ENCODE peak calls at places on chromosomes 7 and 10, in six cellular contexts. L, J, S, T, P and O are unnamed samples.

GRCh38 chr7:102095933-102096332 is 190.7 kb upstream of the SH2B2 start:
- DNase-seq in L (no peak), J (no peak), S (no peak), T (no peak), P (no peak), O (no peak)

GRCh38 chr7:22660293-22660692 is 66.7 kb upstream of the IL6 start:
- DNase-seq in L (no peak), J (no peak), S (no peak), T (no peak), P (no peak), O (no peak)

GRCh38 chr10:28188520-28188919 is 114.3 kb downstream of the MPP7 start:
- DNase-seq in L (no peak), J (no peak), S (no peak), T (no peak), P (no peak), O (no peak)

GRCh38 chr7:101104799-101105198 is 19.5 kb downstream of the TRIM56 start:
- DNase-seq in L (no peak), J (no peak), S (no peak), T (no peak), P (no peak), O (no peak)

GRCh38 chr10:71145352-71145945 is 66.9 kb upstream of the UNC5B start:
- DNase-seq in L (no peak), J (no peak), S (no peak), T (no peak), P (no peak), O (no peak)

GRCh38 chr10:100045592-100045991 is 35.8 kb upstream of the DNMBP start:
- DNase-seq in L (no peak), J (no peak), S (no peak), T (no peak), P (no peak), O (no peak)

GRCh38 chr7:5564894-5565293 is 141.3 kb upstream of the TNRC18 start:
- DNase-seq in L (no peak), J (no peak), S (no peak), T (no peak), P (no peak), O (no peak)

GRCh38 chr10:91788527-91788926 is 9.7 kb upstream of the TNKS2 start:
- DNase-seq in L (no peak), J (no peak), S (no peak), T (no peak), P (no peak), O (no peak)

GRCh38 chr7:77855371-77856083 is 57.0 kb downstream of the PHTF2 start:
- DNase-seq in L (peak; percentile 47), J (no peak), S (no peak), T (no peak), P (peak; percentile 38), O (no peak)

GRCh38 chr10:11416974-11417373 is 194.5 kb downstream of the USP6NL start:
- DNase-seq in L (no peak), J (no peak), S (no peak), T (no peak), P (no peak), O (no peak)

GRCh38 chr7:963236-964078 is 9.0 kb upstream of the ADAP1 start:
- DNase-seq in L (no peak), J (no peak), S (no peak), T (no peak), P (no peak), O (no peak)

GRCh38 chr7:118169146-118169545 is 14.8 kb upstream of the LSM8 start:
- DNase-seq in L (no peak), J (no peak), S (no peak), T (peak; percentile 23), P (no peak), O (no peak)

GRCh38 chr7:117445206-117445605 is 17.9 kb upstream of the ASZ1 start:
- DNase-seq in L (no peak), J (peak; percentile 12), S (no peak), T (no peak), P (no peak), O (no peak)

GRCh38 chr7:29319719-29320521 is 125.3 kb downstream of the CHN2 start:
- DNase-seq in L (no peak), J (no peak), S (no peak), T (peak; percentile 37), P (peak; percentile 94), O (no peak)

GRCh38 chr10:79090134-79090803 is 21.5 kb downstream of the ZMIZ1 start:
- DNase-seq in L (no peak), J (no peak), S (no peak), T (peak; percentile 37), P (no peak), O (no peak)

GRCh38 chr7:823639-824038 is 8.6 kb upstream of the SUN1 start:
- DNase-seq in L (no peak), J (no peak), S (no peak), T (no peak), P (no peak), O (no peak)

GRCh38 chr10:97724341-97724941 is 10.9 kb downstream of the MARVELD1 start:
- DNase-seq in L (no peak), J (peak; percentile 41), S (no peak), T (peak; percentile 40), P (no peak), O (no peak)

GRCh38 chr7:16531682-16532081 is 5.1 kb downstream of the LRRC72 start:
- DNase-seq in L (no peak), J (no peak), S (no peak), T (no peak), P (no peak), O (no peak)

GRCh38 chr10:92419740-92420553 is 129.0 kb downstream of the MARCHF5 start:
- DNase-seq in L (no peak), J (peak; percentile 42), S (no peak), T (peak; percentile 61), P (no peak), O (no peak)

GRCh38 chr10:4650109-4650508 is 175.9 kb upstream of the AKR1E2 start:
- DNase-seq in L (no peak), J (no peak), S (no peak), T (no peak), P (no peak), O (no peak)

GRCh38 chr10:99520040-99520803 is 12.5 kb upstream of the NKX2-3 start:
- DNase-seq in L (no peak), J (peak; percentile 56), S (no peak), T (peak; percentile 6), P (no peak), O (no peak)

GRCh38 chr10:73875139-73875475 is 752 bp upstream of the CAMK2G start:
- DNase-seq in L (no peak), J (no peak), S (no peak), T (no peak), P (no peak), O (no peak)

GRCh38 chr7:27046854-27047549 is 48.8 kb downstream of the HOXA1 start:
- DNase-seq in L (no peak), J (no peak), S (no peak), T (peak; percentile 48), P (no peak), O (no peak)

GRCh38 chr7:135236727-135237126 is 3.1 kb downstream of the STRA8 start:
- DNase-seq in L (no peak), J (no peak), S (no peak), T (no peak), P (no peak), O (no peak)

GRCh38 chr7:56086761-56087160 is 6.0 kb downstream of the PHKG1 start:
- DNase-seq in L (no peak), J (no peak), S (no peak), T (no peak), P (no peak), O (no peak)